ENCODE peak calls at places on chromosomes 5 and 9, in four cellular contexts. Z is choroid plexus epithelial cell, Y is hepatocyte, V is Caco-2. F is an unnamed sample.

GRCh38 chr5:41371741-41372140 is 138.7 kb downstream of the PLCXD3 start:
- DNase-seq in V (no peak), Z (peak; percentile 17), Y (no peak), F (no peak)

GRCh38 chr9:87862536-87863268 is 20.0 kb upstream of the SPATA31E1 start:
- DNase-seq in V (no peak), Z (peak; percentile 70), Y (peak; percentile 37), F (no peak)

GRCh38 chr9:113998529-113999255 is 79.4 kb downstream of the AMBP start:
- DNase-seq in V (peak; percentile 37), Z (peak; percentile 42), Y (peak; percentile 32), F (no peak)

GRCh38 chr5:177132504-177133118 is 962 bp upstream of the NSD1 start:
- DNase-seq in Z (peak; percentile 43), V (peak; percentile 31), Y (peak; percentile 47), F (no peak)

GRCh38 chr5:151270599-151270998 is 17.6 kb downstream of the GM2A start:
- DNase-seq in Y (peak; percentile 32), Z (peak; percentile 96), V (no peak), F (peak; percentile 64)

GRCh38 chr9:121373401-121373769 is 3.3 kb upstream of the STOM start:
- DNase-seq in Y (no peak), V (no peak), Z (peak; percentile 45), F (no peak)

GRCh38 chr9:93167838-93168237 is 16.1 kb upstream of the WNK2 start:
- DNase-seq in Y (no peak), V (no peak), Z (no peak), F (no peak)

GRCh38 chr5:111670826-111671492 is 86.0 kb downstream of the NREP start:
- DNase-seq in V (no peak), Z (peak; percentile 9), Y (no peak), F (no peak)

GRCh38 chr5:172443441-172444109 is 10.8 kb downstream of the SH3PXD2B start:
- DNase-seq in V (no peak), Y (peak; percentile 35), Z (peak; percentile 95), F (no peak)

GRCh38 chr5:179235416-179236400 is 109.6 kb downstream of the ADAMTS2 start:
- DNase-seq in Y (no peak), Z (no peak), V (peak; percentile 13), F (no peak)

GRCh38 chr9:33165263-33166151 is 1.6 kb downstream of the B4GALT1 start:
- DNase-seq in V (peak; percentile 93), Z (peak; percentile 88), Y (peak; percentile 71), F (peak; percentile 52)

GRCh38 chr9:112299514-112299913 is 33.9 kb downstream of the PTBP3 start:
- DNase-seq in V (no peak), Z (peak; percentile 76), Y (no peak), F (no peak)

GRCh38 chr5:10332301-10332700 is 21.2 kb upstream of the MARCHF6 start:
- DNase-seq in V (no peak), Z (no peak), Y (no peak), F (no peak)

GRCh38 chr5:61362796-61363364 is 30.8 kb downstream of the ZSWIM6 start:
- DNase-seq in V (no peak), Z (peak; percentile 38), Y (no peak), F (no peak)

GRCh38 chr5:116088062-116088461 is 3.2 kb downstream of the COMMD10 start:
- DNase-seq in Z (no peak), Y (no peak), V (no peak), F (no peak)

GRCh38 chr5:81164936-81165335 is 68.2 kb upstream of the CKMT2 start:
- DNase-seq in Z (peak; percentile 86), V (no peak), Y (no peak), F (no peak)

GRCh38 chr9:107751522-107752235 is 262.1 kb upstream of the KLF4 start:
- DNase-seq in V (peak; percentile 73), Z (peak; percentile 73), Y (peak; percentile 81), F (peak; percentile 50)

GRCh38 chr5:15495026-15495425 is 5.0 kb upstream of the FBXL7 start:
- DNase-seq in V (no peak), Z (no peak), Y (no peak), F (no peak)

GRCh38 chr9:108860764-108861163 is 1.3 kb upstream of the ACTL7A start:
- DNase-seq in Z (no peak), Y (no peak), V (no peak), F (no peak)

GRCh38 chr9:108860354-108860753 is 1.7 kb upstream of the ACTL7A start:
- DNase-seq in Z (peak; percentile 48), Y (no peak), V (no peak), F (no peak)

GRCh38 chr9:108861997-108862396 is at the start of gene ACTL7A:
- DNase-seq in V (no peak), Y (no peak), Z (no peak), F (no peak)

GRCh38 chr9:108859459-108860114 is 2.5 kb upstream of the ACTL7A start:
- DNase-seq in Z (no peak), V (no peak), Y (no peak), F (no peak)

DNA sequence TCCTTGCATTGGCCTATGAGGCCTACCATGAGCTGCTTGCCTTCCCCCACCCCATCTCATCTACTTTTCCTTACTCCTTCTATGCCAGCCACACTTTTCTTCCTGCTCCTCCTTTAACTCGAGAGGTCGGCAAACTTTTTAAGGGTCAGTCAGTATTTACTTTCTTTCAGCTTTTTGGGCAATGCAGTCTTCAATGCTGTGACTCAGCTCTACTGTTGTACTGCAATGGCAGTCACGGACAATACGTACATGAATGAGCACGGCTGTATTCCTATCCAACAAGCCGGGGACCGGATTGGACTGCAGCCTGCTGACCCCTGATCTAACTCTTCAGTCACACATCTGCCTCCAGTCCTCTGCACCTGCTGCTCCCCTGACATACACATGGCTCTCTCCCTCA is 602 bp upstream of the ACTL7A start:
- DNase-seq in Z (no peak), Y (no peak), V (no peak), F (no peak)
- TF ChIP-seq CTCF in Z (no peak), Y (no peak), V (no peak), F (no peak)

DNA sequence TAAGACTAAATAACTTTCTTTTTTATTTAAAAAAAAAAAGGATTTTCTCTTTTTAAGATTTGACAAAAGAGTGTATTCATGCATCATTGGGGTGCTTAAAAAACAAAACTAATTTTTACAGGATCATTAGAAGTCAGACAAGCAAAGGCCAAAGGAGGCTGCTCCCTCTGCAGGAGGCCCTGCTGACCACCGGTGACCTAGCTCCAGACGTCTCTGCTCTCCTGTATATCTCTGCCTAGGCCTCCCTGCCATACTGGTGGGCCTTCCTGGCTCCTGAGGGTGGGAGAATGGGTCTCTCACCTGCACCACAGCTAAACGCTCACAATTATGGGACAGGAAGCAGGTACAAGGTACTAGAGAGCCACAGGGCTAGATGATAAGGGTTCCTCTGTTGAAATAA is 36.6 kb downstream of the CSF2 start:
- DNase-seq in Y (no peak), Z (no peak), V (no peak), F (no peak)
- TF ChIP-seq CTCF in Y (no peak), Z (no peak), V (no peak), F (no peak)

DNA sequence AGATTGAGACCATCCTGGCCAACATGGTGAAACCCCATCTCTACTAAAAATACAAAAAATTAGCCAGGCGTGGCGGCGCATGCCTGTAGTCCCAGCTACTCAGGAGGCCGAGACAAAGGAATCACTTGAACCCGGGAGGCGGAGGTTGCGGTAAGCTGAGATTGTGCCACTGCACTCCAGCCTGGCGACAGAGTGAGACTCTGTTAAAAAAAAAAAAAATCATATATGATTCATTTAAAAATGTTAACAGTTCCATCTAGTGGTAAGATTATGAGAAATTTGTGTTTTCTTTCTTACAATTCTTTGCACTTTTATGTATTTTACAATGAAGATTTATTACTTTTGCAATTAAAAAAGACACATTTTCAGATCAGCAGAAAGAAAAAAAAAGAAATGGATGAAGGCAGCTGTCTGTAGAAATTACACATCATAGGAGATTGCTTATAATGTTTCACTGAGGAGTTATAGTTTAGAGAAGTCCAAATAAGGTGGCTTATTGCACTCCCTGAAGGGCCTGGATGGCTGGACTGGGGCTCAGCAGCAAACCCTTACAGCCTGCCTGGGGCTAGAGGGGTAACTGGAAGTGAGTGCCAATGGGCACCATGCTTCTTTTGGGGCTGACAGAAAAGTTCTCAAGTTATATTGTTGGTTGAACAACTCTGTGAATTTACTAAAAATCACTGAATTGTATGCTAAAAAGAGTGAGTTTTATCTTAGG is 20.2 kb downstream of the C9orf153 start:
- DNase-seq in Z (peak; percentile 26), Y (no peak), V (no peak), F (no peak)
- TF ChIP-seq CTCF in Z (peak; percentile 26), Y (peak; percentile 28), V (no peak), F (no peak)

DNA sequence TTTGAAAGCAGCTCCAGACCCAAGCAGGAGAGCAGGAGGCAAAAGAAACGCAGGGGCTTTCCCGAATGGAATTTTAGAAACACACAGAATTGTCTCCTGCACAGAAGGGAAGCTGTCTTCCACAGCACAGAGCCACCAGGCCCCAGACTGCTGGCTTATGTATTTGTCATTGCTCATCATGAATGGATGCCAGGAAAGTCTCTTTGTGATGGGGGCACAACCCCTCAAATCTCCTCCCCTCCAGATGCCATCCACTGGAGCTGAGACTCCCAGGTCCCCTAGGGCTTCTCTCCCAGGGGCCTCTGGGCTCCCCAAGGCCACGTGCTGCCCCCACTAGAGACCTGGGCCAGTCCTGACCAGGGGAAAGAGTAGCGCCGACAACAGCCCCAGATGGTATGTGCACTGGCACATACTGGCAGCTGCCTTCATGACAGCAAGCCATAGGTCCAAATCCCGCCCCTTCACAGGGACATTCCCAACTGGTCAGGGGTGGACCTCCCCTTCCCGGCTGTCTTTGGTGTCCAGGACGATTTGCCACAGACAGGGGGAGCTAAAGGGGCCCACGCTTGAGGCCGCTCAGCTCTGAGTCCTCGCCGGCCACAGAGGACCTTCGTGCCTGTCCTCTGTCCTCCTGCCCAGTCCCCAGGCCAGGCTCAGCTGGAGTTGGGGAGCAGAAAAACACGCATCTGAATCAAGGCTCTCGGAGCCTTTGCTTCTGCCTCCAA is 127.8 kb downstream of the KCNIP1 start:
- DNase-seq in Y (peak; percentile 61), V (peak; percentile 60), Z (no peak), F (no peak)
- TF ChIP-seq CTCF in Y (no peak), V (peak; percentile 49), Z (peak; percentile 41), F (no peak)

DNA sequence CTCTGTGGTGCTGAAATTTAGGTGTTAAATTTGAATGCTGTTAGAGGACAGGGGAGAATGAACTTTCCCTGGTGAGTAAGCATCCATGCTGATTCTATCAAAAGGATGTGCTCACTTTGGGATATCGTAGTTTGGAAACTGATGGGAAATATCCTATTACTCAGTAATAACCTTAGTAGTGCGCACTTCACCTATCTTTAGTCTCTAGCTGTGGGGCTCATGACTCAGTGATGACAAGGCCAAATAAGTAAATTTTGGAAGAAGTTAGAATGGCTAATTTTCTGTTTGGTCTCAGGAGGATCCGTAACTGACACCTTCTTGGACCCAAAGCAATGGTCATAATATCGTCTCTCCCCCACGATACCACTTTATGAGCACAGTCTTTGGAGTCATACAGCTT is 448.4 kb downstream of the PSAT1 start:
- DNase-seq in Z (no peak), V (no peak), Y (no peak), F (no peak)
- TF ChIP-seq CTCF in Z (no peak), V (no peak), Y (no peak), F (no peak)

DNA sequence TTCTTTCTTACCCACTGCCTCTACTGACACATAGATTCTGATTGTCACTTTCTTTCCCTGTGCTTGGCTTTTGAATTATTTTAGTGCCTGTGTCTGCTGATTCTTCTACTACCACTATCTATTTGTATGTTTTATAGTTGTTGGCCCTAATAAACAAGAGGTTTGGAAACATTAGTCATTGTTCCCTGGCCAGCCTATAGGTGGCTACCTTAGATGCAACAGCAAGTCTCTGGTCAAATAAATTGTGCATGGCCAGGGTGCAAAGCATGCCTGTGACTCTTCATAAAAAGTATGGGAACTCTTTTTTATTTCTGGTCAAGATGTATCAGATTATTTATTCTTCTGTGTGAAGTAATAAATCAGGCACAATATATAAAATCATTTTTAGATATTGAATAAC is 124.4 kb downstream of the PLK2 start:
- DNase-seq in Y (no peak), V (no peak), Z (peak; percentile 13), F (no peak)
- TF ChIP-seq CTCF in Y (no peak), V (peak; percentile 14), Z (peak; percentile 39), F (no peak)

F was measured in GM10248.